ENCODE peak calls at places on chromosome 7, in six cellular contexts. M is lower lobe of right lung, G is A549, C is HCT116, B is mammary epithelial cell, E is heart left ventricle. T is an unnamed sample.

GRCh38 chr7:8089036-8089780 is 120.6 kb downstream of the GLCCI1 start:
- DNase-seq in M (no peak), G (no peak), B (no peak), E (no peak), C (no peak), T (no peak)

GRCh38 chr7:28163955-28164354 is 16.6 kb downstream of the JAZF1 start:
- DNase-seq in G (no peak), M (no peak), C (no peak), E (no peak), B (no peak), T (no peak)

GRCh38 chr7:149875396-149875795 is 1.6 kb downstream of the ATP6V0E2 start:
- DNase-seq in M (no peak), G (no peak), C (no peak), E (peak), B (no peak), T (no peak)

GRCh38 chr7:105512415-105512814 is 9.7 kb downstream of the PUS7 start:
- DNase-seq in B (no peak), M (no peak), G (no peak), E (no peak), C (no peak), T (no peak)

GRCh38 chr7:124764847-124765400 is 668 bp downstream of the GPR37 start:
- DNase-seq in G (no peak), C (no peak), M (peak), B (peak), E (peak), T (no peak)

GRCh38 chr7:28106316-28106957 is 74.2 kb downstream of the JAZF1 start:
- DNase-seq in G (no peak), M (no peak), B (no peak), C (no peak), E (no peak), T (peak)

GRCh38 chr7:107838024-107838423 is 35.0 kb upstream of the SLC26A3 start:
- DNase-seq in M (no peak), E (no peak), B (no peak), G (no peak), C (no peak), T (no peak)

GRCh38 chr7:100897772-100898454 is 2.2 kb upstream of the ACHE start:
- DNase-seq in C (no peak), E (peak), B (no peak), M (no peak), G (no peak), T (no peak)

GRCh38 chr7:12893292-12893691 is 205.9 kb downstream of the ARL4A start:
- DNase-seq in G (no peak), B (no peak), M (no peak), C (no peak), E (no peak), T (no peak)

GRCh38 chr7:98399903-98400537 is 870 bp downstream of the BAIAP2L1 start:
- DNase-seq in E (no peak), M (no peak), G (peak), B (peak), C (peak), T (no peak)

GRCh38 chr7:82616059-82616723 is 172.6 kb upstream of the CACNA2D1 start:
- DNase-seq in M (no peak), B (no peak), E (no peak), G (no peak), C (no peak), T (no peak)

GRCh38 chr7:4791738-4792536 is 16.5 kb downstream of the AP5Z1 start:
- DNase-seq in C (peak), E (peak), M (peak), B (no peak), G (peak), T (peak)

GRCh38 chr7:50379082-50379481 is 71.1 kb downstream of the FIGNL1 start:
- DNase-seq in B (peak), G (no peak), E (no peak), M (no peak), C (no peak), T (no peak)

GRCh38 chr7:80640841-80641240 is 2.4 kb downstream of the CD36 start:
- DNase-seq in C (no peak), E (no peak), G (no peak), M (no peak), B (peak), T (peak)

GRCh38 chr7:155458317-155459132 is 596 bp downstream of the EN2 start:
- DNase-seq in M (no peak), G (no peak), C (no peak), E (no peak), B (no peak), T (no peak)

GRCh38 chr7:36348256-36348655 is 41.4 kb upstream of the ANLN start:
- DNase-seq in C (no peak), B (no peak), E (no peak), G (no peak), M (no peak), T (peak)

GRCh38 chr7:35761882-35762720 is 38.8 kb upstream of the SEPTIN7 start:
- DNase-seq in G (no peak), M (no peak), B (no peak), E (no peak), C (no peak), T (peak)

GRCh38 chr7:159064121-159064815 is 80.4 kb downstream of the VIPR2 start:
- DNase-seq in M (no peak), B (no peak), C (no peak), E (no peak), G (no peak), T (no peak)

GRCh38 chr7:20407585-20408466 is 77.1 kb downstream of the ITGB8 start:
- DNase-seq in C (no peak), E (peak), B (peak), G (peak), M (peak), T (peak)

GRCh38 chr7:123682690-123683089 is 27.0 kb downstream of the LMOD2 start:
- DNase-seq in G (peak), C (peak), B (peak), E (no peak), M (no peak), T (peak)

GRCh38 chr7:108014747-108015682 is 12.1 kb upstream of the LAMB1 start:
- DNase-seq in G (peak), E (no peak), B (peak), M (no peak), C (peak), T (no peak)

GRCh38 chr7:32941996-32942782 is 15.1 kb upstream of the FKBP9 start:
- DNase-seq in C (no peak), B (peak), M (peak), G (peak), E (peak), T (peak)

GRCh38 chr7:138449580-138449979 is 10.5 kb upstream of the TRIM24 start:
- DNase-seq in M (no peak), G (peak), B (no peak), C (no peak), E (no peak), T (no peak)

GRCh38 chr7:5132539-5132938 is 57.5 kb upstream of the WIPI2 start:
- DNase-seq in M (no peak), G (no peak), E (no peak), C (no peak), B (no peak), T (no peak)

GRCh38 chr7:112452102-112452888 is 2.0 kb downstream of the IFRD1 start:
- DNase-seq in M (peak), E (no peak), B (peak), C (no peak), G (peak), T (peak)

GRCh38 chr7:138898255-138898654 is 82.9 kb downstream of the KIAA1549 start:
- DNase-seq in E (no peak), M (no peak), B (no peak), C (no peak), G (no peak), T (no peak)

GRCh38 chr7:50359995-50360925 is 55.7 kb downstream of the IKZF1 start:
- DNase-seq in B (no peak), M (no peak), E (no peak), C (no peak), G (no peak), T (no peak)

GRCh38 chr7:3201937-3202715 is 98.9 kb upstream of the SDK1 start:
- DNase-seq in E (no peak), B (no peak), M (no peak), C (no peak), G (no peak), T (no peak)

GRCh38 chr7:47581442-47581820 is 480 bp downstream of the TNS3 start:
- DNase-seq in M (no peak), B (no peak), E (peak), C (no peak), G (no peak), T (no peak)

DNA sequence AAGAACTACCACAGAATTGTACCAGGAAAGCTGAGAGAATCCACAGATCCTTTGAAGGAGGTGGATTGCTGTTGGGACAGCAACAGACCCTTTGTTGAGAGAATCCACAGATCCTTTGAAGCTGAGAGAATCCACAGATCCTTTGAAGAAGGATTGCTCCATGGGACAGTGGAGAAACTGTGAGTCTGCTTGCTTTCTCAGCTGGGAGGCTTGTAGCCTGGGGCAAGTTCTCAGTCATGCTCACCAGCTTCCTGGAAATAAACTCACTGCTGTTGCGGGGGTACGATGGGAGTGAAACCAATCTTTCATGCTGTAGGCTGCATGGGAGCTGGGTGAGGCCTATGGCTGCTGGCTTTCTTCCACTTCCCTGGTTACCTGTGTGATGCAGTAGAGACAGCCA is 106.3 kb downstream of the C7orf25 start:
- DNase-seq in E (no peak), B (peak), M (no peak), C (no peak), G (no peak), T (no peak)
- H3K4me3 ChIP-seq in E (no peak), B (no peak), M (no peak), C (no peak), G (no peak), T (no peak)

DNA sequence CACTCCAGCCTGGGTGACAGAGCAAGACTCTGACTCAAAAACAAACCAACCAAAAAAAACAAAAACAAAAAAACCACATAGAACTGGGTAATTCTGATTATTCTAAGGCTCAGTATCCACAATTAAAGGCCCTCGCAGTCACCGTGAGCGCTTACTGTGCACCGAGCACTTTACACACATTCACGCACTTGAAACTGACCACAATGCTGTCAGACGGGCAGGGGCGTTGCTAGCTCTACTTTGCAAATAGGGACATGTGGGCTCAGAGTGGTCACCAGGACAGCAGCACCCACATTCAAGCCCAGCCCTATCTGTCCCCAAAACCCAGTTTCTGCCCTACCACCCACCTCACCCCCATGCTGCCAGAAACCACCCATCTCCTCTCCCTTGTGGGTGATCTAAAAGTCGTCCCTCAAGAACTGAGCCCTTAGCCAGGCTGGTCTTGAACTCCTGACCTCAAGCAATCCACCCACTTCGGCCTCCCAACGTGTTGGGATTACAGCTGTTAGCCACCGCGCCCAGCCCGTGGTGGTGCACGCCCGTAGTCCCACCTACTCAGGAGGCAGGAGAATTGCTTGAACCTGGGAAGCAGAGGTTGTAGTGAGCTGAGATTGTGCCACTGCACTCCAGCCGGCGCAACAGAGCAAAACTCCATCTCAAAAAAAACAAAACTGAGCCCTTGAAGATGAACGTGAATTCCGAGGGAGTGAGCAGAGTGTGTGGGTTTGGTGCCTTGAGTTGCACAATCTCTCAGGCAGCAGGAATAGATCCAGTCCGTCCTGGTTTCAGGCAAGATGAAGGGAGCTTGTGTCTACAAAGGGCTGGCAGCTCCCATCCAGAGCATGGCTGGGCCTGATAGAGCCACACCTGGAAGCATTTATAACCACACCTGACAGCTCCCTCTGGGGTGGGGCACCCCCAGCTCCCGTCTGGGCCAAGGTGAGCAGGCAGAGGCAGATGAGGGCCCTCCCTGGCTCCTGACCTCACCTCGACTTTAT is 5.4 kb upstream of the HSPB1 start:
- DNase-seq in B (peak), G (peak), M (peak), C (no peak), E (no peak), T (peak)
- TF ChIP-seq CTCF in B (no peak), G (no peak), M (peak), C (no peak), E (no peak), T (peak)

DNA sequence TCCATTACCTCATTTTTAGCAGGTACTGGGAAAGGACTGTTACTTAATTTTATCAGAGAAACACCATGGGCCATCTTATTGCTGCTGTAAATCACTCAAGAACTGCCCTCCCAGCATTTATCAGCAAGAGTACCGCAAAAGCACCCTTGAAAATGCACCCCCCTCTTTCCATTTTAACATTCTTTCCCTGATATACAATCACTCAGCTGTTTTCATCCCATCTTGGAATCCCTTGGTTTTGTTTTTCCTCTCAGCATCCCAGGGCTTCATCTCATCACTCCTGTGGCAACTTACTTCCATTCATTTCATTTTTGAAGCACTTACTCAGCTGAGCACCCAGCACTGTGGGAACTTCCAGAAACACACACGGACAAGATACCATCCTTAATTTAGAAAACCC is 36.5 kb downstream of the RAPGEF5 start:
- DNase-seq in C (no peak), B (no peak), E (no peak), G (no peak), M (no peak), T (no peak)
- H3K27ac ChIP-seq in C (no peak), B (no peak), E (no peak), G (no peak), M (no peak), T (no peak)

DNA sequence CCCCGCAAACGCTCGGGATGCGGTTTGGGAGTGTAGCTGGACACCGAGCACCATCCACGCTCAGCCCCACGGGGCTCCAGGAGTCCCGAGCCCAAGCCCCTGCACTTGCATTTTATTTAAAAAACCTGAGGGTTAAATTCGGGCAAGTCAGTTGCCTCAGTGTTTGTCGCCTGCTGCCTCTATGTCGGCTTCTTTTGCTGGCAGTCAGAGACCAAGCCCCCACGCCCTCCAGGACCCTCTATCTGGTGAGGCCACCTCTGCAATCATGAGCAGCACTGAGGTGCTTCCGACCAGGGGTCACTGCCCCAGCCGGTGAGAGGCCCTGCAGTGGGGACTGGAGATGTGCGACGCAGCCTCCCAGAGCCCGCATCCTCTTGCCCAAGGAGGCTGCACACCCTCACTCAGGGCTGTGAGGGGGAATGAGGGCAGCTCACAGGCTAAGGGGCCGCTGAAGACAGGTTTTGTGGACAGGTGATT is 13.3 kb upstream of the ZNF273 start:
- DNase-seq in G (no peak), M (no peak), C (no peak), B (no peak), E (no peak), T (no peak)
- H3K4me3 ChIP-seq in G (no peak), M (peak), C (no peak), B (no peak), E (peak), T (no peak)